ENCODE peak calls at places on chromosomes 12 and 14, in eight cellular contexts. One of them, this sample, is unnamed.

GRCh38 chr12:9115731-9116689 is at the start of gene A2M:
- DNase-seq in stimulated activated CD4-positive, alpha-beta T cell treated with anti-CD3 and anti-CD28 coated beads, Interleukin-4, amount 100 ng/mL, for 24 hours: no peak
- DNase-seq in thyroid gland: no peak
- DNase-seq in activated T-helper 1 cell treated with anti-CD3 and anti-CD28 coated beads, Interleukin-12 subunit alpha, Interleukin-12 subunit beta, Interleukin-2, Interleukin-4 antibody, amounts not matched to agents 30 ng/mL and 10 ng/mL and 1 ng/mL, durations not matched to agents 14 hours and 24 hours and 36 hours: no peak
- DNase-seq in NCI-H1105: no peak
- DNase-seq in sciatic nerve: no peak
- DNase-seq in AG08396: no peak
- DNase-seq in activated T-helper 9 cell treated with anti-CD3 and anti-CD28 coated beads, Interleukin-2, amount 50 U/mL, for 16 hours: no peak
- DNase-seq in this sample: no peak

GRCh38 chr14:61112506-61112905 is 131.5 kb downstream of the SLC38A6 start:
- DNase-seq in AG08396: no peak
- DNase-seq in activated T-helper 1 cell treated with anti-CD3 and anti-CD28 coated beads, Interleukin-12 subunit alpha, Interleukin-12 subunit beta, Interleukin-2, Interleukin-4 antibody, amounts not matched to agents 30 ng/mL and 10 ng/mL and 1 ng/mL, durations not matched to agents 14 hours and 24 hours and 36 hours: no peak
- DNase-seq in NCI-H1105: no peak
- DNase-seq in stimulated activated CD4-positive, alpha-beta T cell treated with anti-CD3 and anti-CD28 coated beads, Interleukin-4, amount 100 ng/mL, for 24 hours: no peak
- DNase-seq in thyroid gland: no peak
- DNase-seq in sciatic nerve: no peak
- DNase-seq in activated T-helper 9 cell treated with anti-CD3 and anti-CD28 coated beads, Interleukin-2, amount 50 U/mL, for 16 hours: no peak
- DNase-seq in this sample: no peak

GRCh38 chr12:71972441-71973074 is 33.9 kb downstream of the TPH2 start:
- DNase-seq in stimulated activated CD4-positive, alpha-beta T cell treated with anti-CD3 and anti-CD28 coated beads, Interleukin-4, amount 100 ng/mL, for 24 hours: no peak
- DNase-seq in NCI-H1105: peak; percentile 20
- DNase-seq in activated T-helper 9 cell treated with anti-CD3 and anti-CD28 coated beads, Interleukin-2, amount 50 U/mL, for 16 hours: no peak
- DNase-seq in activated T-helper 1 cell treated with anti-CD3 and anti-CD28 coated beads, Interleukin-12 subunit alpha, Interleukin-12 subunit beta, Interleukin-2, Interleukin-4 antibody, amounts not matched to agents 30 ng/mL and 10 ng/mL and 1 ng/mL, durations not matched to agents 14 hours and 24 hours and 36 hours: no peak
- DNase-seq in thyroid gland: peak; percentile 17
- DNase-seq in AG08396: no peak
- DNase-seq in sciatic nerve: no peak
- DNase-seq in this sample: no peak

GRCh38 chr12:58765653-58766554 is 154.4 kb downstream of the LRIG3 start:
- DNase-seq in AG08396: no peak
- DNase-seq in stimulated activated CD4-positive, alpha-beta T cell treated with anti-CD3 and anti-CD28 coated beads, Interleukin-4, amount 100 ng/mL, for 24 hours: no peak
- DNase-seq in activated T-helper 1 cell treated with anti-CD3 and anti-CD28 coated beads, Interleukin-12 subunit alpha, Interleukin-12 subunit beta, Interleukin-2, Interleukin-4 antibody, amounts not matched to agents 30 ng/mL and 10 ng/mL and 1 ng/mL, durations not matched to agents 14 hours and 24 hours and 36 hours: no peak
- DNase-seq in thyroid gland: no peak
- DNase-seq in NCI-H1105: no peak
- DNase-seq in sciatic nerve: no peak
- DNase-seq in activated T-helper 9 cell treated with anti-CD3 and anti-CD28 coated beads, Interleukin-2, amount 50 U/mL, for 16 hours: no peak
- DNase-seq in this sample: no peak

GRCh38 chr12:93819048-93819491 is 141.9 kb downstream of the CRADD start:
- DNase-seq in activated T-helper 9 cell treated with anti-CD3 and anti-CD28 coated beads, Interleukin-2, amount 50 U/mL, for 16 hours: no peak
- DNase-seq in stimulated activated CD4-positive, alpha-beta T cell treated with anti-CD3 and anti-CD28 coated beads, Interleukin-4, amount 100 ng/mL, for 24 hours: no peak
- DNase-seq in thyroid gland: no peak
- DNase-seq in NCI-H1105: no peak
- DNase-seq in sciatic nerve: no peak
- DNase-seq in AG08396: peak; percentile 57
- DNase-seq in activated T-helper 1 cell treated with anti-CD3 and anti-CD28 coated beads, Interleukin-12 subunit alpha, Interleukin-12 subunit beta, Interleukin-2, Interleukin-4 antibody, amounts not matched to agents 30 ng/mL and 10 ng/mL and 1 ng/mL, durations not matched to agents 14 hours and 24 hours and 36 hours: no peak
- DNase-seq in this sample: no peak

GRCh38 chr12:110916295-110916875 is 4.0 kb downstream of the MYL2 start:
- DNase-seq in activated T-helper 9 cell treated with anti-CD3 and anti-CD28 coated beads, Interleukin-2, amount 50 U/mL, for 16 hours: no peak
- DNase-seq in stimulated activated CD4-positive, alpha-beta T cell treated with anti-CD3 and anti-CD28 coated beads, Interleukin-4, amount 100 ng/mL, for 24 hours: no peak
- DNase-seq in AG08396: no peak
- DNase-seq in NCI-H1105: no peak
- DNase-seq in thyroid gland: no peak
- DNase-seq in activated T-helper 1 cell treated with anti-CD3 and anti-CD28 coated beads, Interleukin-12 subunit alpha, Interleukin-12 subunit beta, Interleukin-2, Interleukin-4 antibody, amounts not matched to agents 30 ng/mL and 10 ng/mL and 1 ng/mL, durations not matched to agents 14 hours and 24 hours and 36 hours: no peak
- DNase-seq in sciatic nerve: no peak
- DNase-seq in this sample: no peak

GRCh38 chr12:47740536-47741339 is 15.4 kb upstream of the ENDOU start:
- DNase-seq in NCI-H1105: no peak
- DNase-seq in activated T-helper 9 cell treated with anti-CD3 and anti-CD28 coated beads, Interleukin-2, amount 50 U/mL, for 16 hours: no peak
- DNase-seq in thyroid gland: peak; percentile 78
- DNase-seq in AG08396: no peak
- DNase-seq in activated T-helper 1 cell treated with anti-CD3 and anti-CD28 coated beads, Interleukin-12 subunit alpha, Interleukin-12 subunit beta, Interleukin-2, Interleukin-4 antibody, amounts not matched to agents 30 ng/mL and 10 ng/mL and 1 ng/mL, durations not matched to agents 14 hours and 24 hours and 36 hours: no peak
- DNase-seq in sciatic nerve: no peak
- DNase-seq in stimulated activated CD4-positive, alpha-beta T cell treated with anti-CD3 and anti-CD28 coated beads, Interleukin-4, amount 100 ng/mL, for 24 hours: no peak
- DNase-seq in this sample: no peak

GRCh38 chr14:57725399-57726077 is 140.4 kb downstream of the SLC35F4 start:
- DNase-seq in NCI-H1105: no peak
- DNase-seq in stimulated activated CD4-positive, alpha-beta T cell treated with anti-CD3 and anti-CD28 coated beads, Interleukin-4, amount 100 ng/mL, for 24 hours: no peak
- DNase-seq in activated T-helper 1 cell treated with anti-CD3 and anti-CD28 coated beads, Interleukin-12 subunit alpha, Interleukin-12 subunit beta, Interleukin-2, Interleukin-4 antibody, amounts not matched to agents 30 ng/mL and 10 ng/mL and 1 ng/mL, durations not matched to agents 14 hours and 24 hours and 36 hours: no peak
- DNase-seq in sciatic nerve: no peak
- DNase-seq in AG08396: no peak
- DNase-seq in activated T-helper 9 cell treated with anti-CD3 and anti-CD28 coated beads, Interleukin-2, amount 50 U/mL, for 16 hours: no peak
- DNase-seq in thyroid gland: no peak
- DNase-seq in this sample: no peak

GRCh38 chr12:117141097-117141898 is 42.1 kb upstream of the TESC start:
- DNase-seq in thyroid gland: peak; percentile 56
- DNase-seq in AG08396: no peak
- DNase-seq in stimulated activated CD4-positive, alpha-beta T cell treated with anti-CD3 and anti-CD28 coated beads, Interleukin-4, amount 100 ng/mL, for 24 hours: no peak
- DNase-seq in activated T-helper 9 cell treated with anti-CD3 and anti-CD28 coated beads, Interleukin-2, amount 50 U/mL, for 16 hours: no peak
- DNase-seq in NCI-H1105: no peak
- DNase-seq in sciatic nerve: no peak
- DNase-seq in activated T-helper 1 cell treated with anti-CD3 and anti-CD28 coated beads, Interleukin-12 subunit alpha, Interleukin-12 subunit beta, Interleukin-2, Interleukin-4 antibody, amounts not matched to agents 30 ng/mL and 10 ng/mL and 1 ng/mL, durations not matched to agents 14 hours and 24 hours and 36 hours: no peak
- DNase-seq in this sample: no peak

GRCh38 chr12:117120787-117121186 is 21.6 kb upstream of the TESC start:
- DNase-seq in NCI-H1105: no peak
- DNase-seq in sciatic nerve: no peak
- DNase-seq in AG08396: no peak
- DNase-seq in activated T-helper 1 cell treated with anti-CD3 and anti-CD28 coated beads, Interleukin-12 subunit alpha, Interleukin-12 subunit beta, Interleukin-2, Interleukin-4 antibody, amounts not matched to agents 30 ng/mL and 10 ng/mL and 1 ng/mL, durations not matched to agents 14 hours and 24 hours and 36 hours: no peak
- DNase-seq in activated T-helper 9 cell treated with anti-CD3 and anti-CD28 coated beads, Interleukin-2, amount 50 U/mL, for 16 hours: no peak
- DNase-seq in thyroid gland: no peak
- DNase-seq in stimulated activated CD4-positive, alpha-beta T cell treated with anti-CD3 and anti-CD28 coated beads, Interleukin-4, amount 100 ng/mL, for 24 hours: no peak
- DNase-seq in this sample: no peak

GRCh38 chr12:30694412-30694955 is 1.2 kb downstream of the IPO8 start:
- DNase-seq in activated T-helper 1 cell treated with anti-CD3 and anti-CD28 coated beads, Interleukin-12 subunit alpha, Interleukin-12 subunit beta, Interleukin-2, Interleukin-4 antibody, amounts not matched to agents 30 ng/mL and 10 ng/mL and 1 ng/mL, durations not matched to agents 14 hours and 24 hours and 36 hours: no peak
- DNase-seq in thyroid gland: peak; percentile 13
- DNase-seq in sciatic nerve: no peak
- DNase-seq in activated T-helper 9 cell treated with anti-CD3 and anti-CD28 coated beads, Interleukin-2, amount 50 U/mL, for 16 hours: no peak
- DNase-seq in stimulated activated CD4-positive, alpha-beta T cell treated with anti-CD3 and anti-CD28 coated beads, Interleukin-4, amount 100 ng/mL, for 24 hours: no peak
- DNase-seq in AG08396: peak; percentile 7
- DNase-seq in NCI-H1105: peak; percentile 67
- DNase-seq in this sample: no peak

GRCh38 chr14:80751285-80751684 is 190.3 kb downstream of the CEP128 start:
- DNase-seq in activated T-helper 1 cell treated with anti-CD3 and anti-CD28 coated beads, Interleukin-12 subunit alpha, Interleukin-12 subunit beta, Interleukin-2, Interleukin-4 antibody, amounts not matched to agents 30 ng/mL and 10 ng/mL and 1 ng/mL, durations not matched to agents 14 hours and 24 hours and 36 hours: no peak
- DNase-seq in stimulated activated CD4-positive, alpha-beta T cell treated with anti-CD3 and anti-CD28 coated beads, Interleukin-4, amount 100 ng/mL, for 24 hours: no peak
- DNase-seq in AG08396: no peak
- DNase-seq in sciatic nerve: no peak
- DNase-seq in activated T-helper 9 cell treated with anti-CD3 and anti-CD28 coated beads, Interleukin-2, amount 50 U/mL, for 16 hours: no peak
- DNase-seq in NCI-H1105: no peak
- DNase-seq in thyroid gland: no peak
- DNase-seq in this sample: no peak

GRCh38 chr12:58918475-58918874 is 1.8 kb downstream of the LRIG3 start:
- DNase-seq in thyroid gland: no peak
- DNase-seq in NCI-H1105: no peak
- DNase-seq in activated T-helper 9 cell treated with anti-CD3 and anti-CD28 coated beads, Interleukin-2, amount 50 U/mL, for 16 hours: no peak
- DNase-seq in AG08396: no peak
- DNase-seq in activated T-helper 1 cell treated with anti-CD3 and anti-CD28 coated beads, Interleukin-12 subunit alpha, Interleukin-12 subunit beta, Interleukin-2, Interleukin-4 antibody, amounts not matched to agents 30 ng/mL and 10 ng/mL and 1 ng/mL, durations not matched to agents 14 hours and 24 hours and 36 hours: no peak
- DNase-seq in sciatic nerve: no peak
- DNase-seq in stimulated activated CD4-positive, alpha-beta T cell treated with anti-CD3 and anti-CD28 coated beads, Interleukin-4, amount 100 ng/mL, for 24 hours: no peak
- DNase-seq in this sample: no peak

GRCh38 chr12:53960187-53961024 is 5.7 kb downstream of the HOXC12 start:
- DNase-seq in activated T-helper 9 cell treated with anti-CD3 and anti-CD28 coated beads, Interleukin-2, amount 50 U/mL, for 16 hours: no peak
- DNase-seq in thyroid gland: no peak
- DNase-seq in sciatic nerve: no peak
- DNase-seq in AG08396: no peak
- DNase-seq in activated T-helper 1 cell treated with anti-CD3 and anti-CD28 coated beads, Interleukin-12 subunit alpha, Interleukin-12 subunit beta, Interleukin-2, Interleukin-4 antibody, amounts not matched to agents 30 ng/mL and 10 ng/mL and 1 ng/mL, durations not matched to agents 14 hours and 24 hours and 36 hours: no peak
- DNase-seq in NCI-H1105: no peak
- DNase-seq in stimulated activated CD4-positive, alpha-beta T cell treated with anti-CD3 and anti-CD28 coated beads, Interleukin-4, amount 100 ng/mL, for 24 hours: no peak
- DNase-seq in this sample: no peak

GRCh38 chr12:46209914-46210834 is 58.7 kb downstream of the SLC38A1 start:
- DNase-seq in thyroid gland: peak; percentile 81
- DNase-seq in activated T-helper 1 cell treated with anti-CD3 and anti-CD28 coated beads, Interleukin-12 subunit alpha, Interleukin-12 subunit beta, Interleukin-2, Interleukin-4 antibody, amounts not matched to agents 30 ng/mL and 10 ng/mL and 1 ng/mL, durations not matched to agents 14 hours and 24 hours and 36 hours: peak; percentile 31
- DNase-seq in NCI-H1105: peak; percentile 97
- DNase-seq in sciatic nerve: no peak
- DNase-seq in stimulated activated CD4-positive, alpha-beta T cell treated with anti-CD3 and anti-CD28 coated beads, Interleukin-4, amount 100 ng/mL, for 24 hours: peak; percentile 82
- DNase-seq in AG08396: no peak
- DNase-seq in activated T-helper 9 cell treated with anti-CD3 and anti-CD28 coated beads, Interleukin-2, amount 50 U/mL, for 16 hours: peak; percentile 56
- DNase-seq in this sample: no peak

GRCh38 chr14:36271222-36271621 is 49.2 kb downstream of the MBIP start:
- DNase-seq in thyroid gland: no peak
- DNase-seq in activated T-helper 1 cell treated with anti-CD3 and anti-CD28 coated beads, Interleukin-12 subunit alpha, Interleukin-12 subunit beta, Interleukin-2, Interleukin-4 antibody, amounts not matched to agents 30 ng/mL and 10 ng/mL and 1 ng/mL, durations not matched to agents 14 hours and 24 hours and 36 hours: no peak
- DNase-seq in stimulated activated CD4-positive, alpha-beta T cell treated with anti-CD3 and anti-CD28 coated beads, Interleukin-4, amount 100 ng/mL, for 24 hours: no peak
- DNase-seq in NCI-H1105: no peak
- DNase-seq in AG08396: no peak
- DNase-seq in activated T-helper 9 cell treated with anti-CD3 and anti-CD28 coated beads, Interleukin-2, amount 50 U/mL, for 16 hours: no peak
- DNase-seq in sciatic nerve: no peak
- DNase-seq in this sample: no peak

GRCh38 chr14:77790566-77791224 is 9.2 kb upstream of the ADCK1 start:
- DNase-seq in sciatic nerve: no peak
- DNase-seq in stimulated activated CD4-positive, alpha-beta T cell treated with anti-CD3 and anti-CD28 coated beads, Interleukin-4, amount 100 ng/mL, for 24 hours: no peak
- DNase-seq in activated T-helper 9 cell treated with anti-CD3 and anti-CD28 coated beads, Interleukin-2, amount 50 U/mL, for 16 hours: no peak
- DNase-seq in activated T-helper 1 cell treated with anti-CD3 and anti-CD28 coated beads, Interleukin-12 subunit alpha, Interleukin-12 subunit beta, Interleukin-2, Interleukin-4 antibody, amounts not matched to agents 30 ng/mL and 10 ng/mL and 1 ng/mL, durations not matched to agents 14 hours and 24 hours and 36 hours: no peak
- DNase-seq in thyroid gland: no peak
- DNase-seq in NCI-H1105: no peak
- DNase-seq in AG08396: no peak
- DNase-seq in this sample: no peak

GRCh38 chr12:122093098-122093883 is 14.7 kb downstream of the MLXIP start:
- DNase-seq in AG08396: no peak
- DNase-seq in stimulated activated CD4-positive, alpha-beta T cell treated with anti-CD3 and anti-CD28 coated beads, Interleukin-4, amount 100 ng/mL, for 24 hours: no peak
- DNase-seq in sciatic nerve: no peak
- DNase-seq in NCI-H1105: no peak
- DNase-seq in activated T-helper 9 cell treated with anti-CD3 and anti-CD28 coated beads, Interleukin-2, amount 50 U/mL, for 16 hours: no peak
- DNase-seq in thyroid gland: no peak
- DNase-seq in activated T-helper 1 cell treated with anti-CD3 and anti-CD28 coated beads, Interleukin-12 subunit alpha, Interleukin-12 subunit beta, Interleukin-2, Interleukin-4 antibody, amounts not matched to agents 30 ng/mL and 10 ng/mL and 1 ng/mL, durations not matched to agents 14 hours and 24 hours and 36 hours: no peak
- DNase-seq in this sample: no peak

GRCh38 chr12:132807295-132808222 is 21.1 kb downstream of the GOLGA3 start:
- DNase-seq in thyroid gland: no peak
- DNase-seq in activated T-helper 1 cell treated with anti-CD3 and anti-CD28 coated beads, Interleukin-12 subunit alpha, Interleukin-12 subunit beta, Interleukin-2, Interleukin-4 antibody, amounts not matched to agents 30 ng/mL and 10 ng/mL and 1 ng/mL, durations not matched to agents 14 hours and 24 hours and 36 hours: no peak
- DNase-seq in sciatic nerve: no peak
- DNase-seq in activated T-helper 9 cell treated with anti-CD3 and anti-CD28 coated beads, Interleukin-2, amount 50 U/mL, for 16 hours: no peak
- DNase-seq in AG08396: no peak
- DNase-seq in stimulated activated CD4-positive, alpha-beta T cell treated with anti-CD3 and anti-CD28 coated beads, Interleukin-4, amount 100 ng/mL, for 24 hours: no peak
- DNase-seq in NCI-H1105: no peak
- DNase-seq in this sample: no peak

GRCh38 chr14:104875811-104876210 is 10.7 kb downstream of the CEP170B start:
- DNase-seq in activated T-helper 1 cell treated with anti-CD3 and anti-CD28 coated beads, Interleukin-12 subunit alpha, Interleukin-12 subunit beta, Interleukin-2, Interleukin-4 antibody, amounts not matched to agents 30 ng/mL and 10 ng/mL and 1 ng/mL, durations not matched to agents 14 hours and 24 hours and 36 hours: no peak
- DNase-seq in activated T-helper 9 cell treated with anti-CD3 and anti-CD28 coated beads, Interleukin-2, amount 50 U/mL, for 16 hours: no peak
- DNase-seq in thyroid gland: no peak
- DNase-seq in stimulated activated CD4-positive, alpha-beta T cell treated with anti-CD3 and anti-CD28 coated beads, Interleukin-4, amount 100 ng/mL, for 24 hours: no peak
- DNase-seq in NCI-H1105: no peak
- DNase-seq in sciatic nerve: no peak
- DNase-seq in AG08396: no peak
- DNase-seq in this sample: no peak

GRCh38 chr12:10716704-10717315 is 6.3 kb downstream of the YBX3 start:
- DNase-seq in activated T-helper 9 cell treated with anti-CD3 and anti-CD28 coated beads, Interleukin-2, amount 50 U/mL, for 16 hours: no peak
- DNase-seq in sciatic nerve: peak; percentile 82
- DNase-seq in activated T-helper 1 cell treated with anti-CD3 and anti-CD28 coated beads, Interleukin-12 subunit alpha, Interleukin-12 subunit beta, Interleukin-2, Interleukin-4 antibody, amounts not matched to agents 30 ng/mL and 10 ng/mL and 1 ng/mL, durations not matched to agents 14 hours and 24 hours and 36 hours: no peak
- DNase-seq in AG08396: peak; percentile 83
- DNase-seq in thyroid gland: peak; percentile 39
- DNase-seq in stimulated activated CD4-positive, alpha-beta T cell treated with anti-CD3 and anti-CD28 coated beads, Interleukin-4, amount 100 ng/mL, for 24 hours: no peak
- DNase-seq in NCI-H1105: peak; percentile 55
- DNase-seq in this sample: peak; percentile 69

GRCh38 chr12:25689996-25690501 is 137.0 kb upstream of the LMNTD1 start:
- DNase-seq in AG08396: no peak
- DNase-seq in NCI-H1105: peak; percentile 85
- DNase-seq in activated T-helper 1 cell treated with anti-CD3 and anti-CD28 coated beads, Interleukin-12 subunit alpha, Interleukin-12 subunit beta, Interleukin-2, Interleukin-4 antibody, amounts not matched to agents 30 ng/mL and 10 ng/mL and 1 ng/mL, durations not matched to agents 14 hours and 24 hours and 36 hours: no peak
- DNase-seq in sciatic nerve: peak; percentile 61
- DNase-seq in thyroid gland: peak; percentile 86
- DNase-seq in stimulated activated CD4-positive, alpha-beta T cell treated with anti-CD3 and anti-CD28 coated beads, Interleukin-4, amount 100 ng/mL, for 24 hours: no peak
- DNase-seq in activated T-helper 9 cell treated with anti-CD3 and anti-CD28 coated beads, Interleukin-2, amount 50 U/mL, for 16 hours: no peak
- DNase-seq in this sample: no peak

GRCh38 chr12:45458854-45459807 is 243.2 kb downstream of the ANO6 start:
- DNase-seq in stimulated activated CD4-positive, alpha-beta T cell treated with anti-CD3 and anti-CD28 coated beads, Interleukin-4, amount 100 ng/mL, for 24 hours: no peak
- DNase-seq in activated T-helper 9 cell treated with anti-CD3 and anti-CD28 coated beads, Interleukin-2, amount 50 U/mL, for 16 hours: no peak
- DNase-seq in AG08396: no peak
- DNase-seq in NCI-H1105: no peak
- DNase-seq in activated T-helper 1 cell treated with anti-CD3 and anti-CD28 coated beads, Interleukin-12 subunit alpha, Interleukin-12 subunit beta, Interleukin-2, Interleukin-4 antibody, amounts not matched to agents 30 ng/mL and 10 ng/mL and 1 ng/mL, durations not matched to agents 14 hours and 24 hours and 36 hours: no peak
- DNase-seq in sciatic nerve: no peak
- DNase-seq in thyroid gland: no peak
- DNase-seq in this sample: no peak

GRCh38 chr12:124024263-124024678 is 51.3 kb downstream of the ZNF664 start:
- DNase-seq in activated T-helper 9 cell treated with anti-CD3 and anti-CD28 coated beads, Interleukin-2, amount 50 U/mL, for 16 hours: no peak
- DNase-seq in sciatic nerve: no peak
- DNase-seq in thyroid gland: no peak
- DNase-seq in NCI-H1105: no peak
- DNase-seq in AG08396: no peak
- DNase-seq in activated T-helper 1 cell treated with anti-CD3 and anti-CD28 coated beads, Interleukin-12 subunit alpha, Interleukin-12 subunit beta, Interleukin-2, Interleukin-4 antibody, amounts not matched to agents 30 ng/mL and 10 ng/mL and 1 ng/mL, durations not matched to agents 14 hours and 24 hours and 36 hours: no peak
- DNase-seq in stimulated activated CD4-positive, alpha-beta T cell treated with anti-CD3 and anti-CD28 coated beads, Interleukin-4, amount 100 ng/mL, for 24 hours: no peak
- DNase-seq in this sample: no peak

GRCh38 chr12:57404966-57405640 is 25.7 kb downstream of the R3HDM2 start:
- DNase-seq in activated T-helper 9 cell treated with anti-CD3 and anti-CD28 coated beads, Interleukin-2, amount 50 U/mL, for 16 hours: no peak
- DNase-seq in thyroid gland: no peak
- DNase-seq in AG08396: no peak
- DNase-seq in sciatic nerve: no peak
- DNase-seq in activated T-helper 1 cell treated with anti-CD3 and anti-CD28 coated beads, Interleukin-12 subunit alpha, Interleukin-12 subunit beta, Interleukin-2, Interleukin-4 antibody, amounts not matched to agents 30 ng/mL and 10 ng/mL and 1 ng/mL, durations not matched to agents 14 hours and 24 hours and 36 hours: no peak
- DNase-seq in stimulated activated CD4-positive, alpha-beta T cell treated with anti-CD3 and anti-CD28 coated beads, Interleukin-4, amount 100 ng/mL, for 24 hours: peak; percentile 33
- DNase-seq in NCI-H1105: no peak
- DNase-seq in this sample: no peak